ENCODE peak calls at places on chromosomes 11 and 22, in ten cellular contexts. S is B cell; O is stimulated activated CD4-positive, alpha-beta T cell treated with anti-CD3 and anti-CD28 coated beads, Interleukin-12 subunit alpha, Interleukin-12 subunit beta, amount 100 ng/mL, for 48 hours; X is stomach; T is brain microvascular endothelial cell; Y is amniotic stem cell; B is iris pigment epithelial cell; W is anterior cingulate cortex; K is dermis blood vessel endothelial cell; A is sigmoid colon. Q is an unnamed sample.

GRCh38 chr22:41517172-41518047 is 26.9 kb downstream of the POLR3H start:
- DNase-seq in K (peak; percentile 77), O (no peak), A (peak; percentile 89), T (peak; percentile 34), S (peak; percentile 55), W (peak; percentile 59), B (peak; percentile 39), X (peak; percentile 86), Y (no peak), Q (no peak)

GRCh38 chr11:43904737-43905515 is 24.3 kb downstream of the ALKBH3 start:
- DNase-seq in T (peak; percentile 74), S (no peak), Y (no peak), O (no peak), A (no peak), B (peak; percentile 90), X (no peak), W (no peak), K (peak; percentile 59), Q (no peak)

GRCh38 chr11:100687630-100688395 is 725 bp downstream of the ARHGAP42 start:
- DNase-seq in S (peak; percentile 71), B (peak; percentile 88), T (peak; percentile 72), X (peak; percentile 48), W (peak; percentile 19), A (peak; percentile 72), O (no peak), Y (peak; percentile 52), K (peak; percentile 88), Q (no peak)

GRCh38 chr11:12106501-12106900 is 3.9 kb upstream of the MICAL2 start:
- DNase-seq in X (no peak), T (no peak), S (no peak), B (no peak), Y (no peak), A (no peak), W (no peak), K (no peak), O (no peak), Q (no peak)

GRCh38 chr11:116972692-116973091 is 125.5 kb downstream of the SIK3 start:
- DNase-seq in T (no peak), A (no peak), O (no peak), Y (no peak), X (no peak), W (no peak), B (no peak), K (peak; percentile 54), S (no peak), Q (no peak)

GRCh38 chr22:22779213-22779612 is 108.4 kb upstream of the IGLL5 start:
- DNase-seq in X (no peak), K (no peak), T (no peak), S (no peak), O (no peak), W (no peak), A (no peak), B (no peak), Y (no peak), Q (no peak)

GRCh38 chr11:73195191-73196007 is 22.7 kb upstream of the P2RY2 start:
- DNase-seq in O (no peak), W (no peak), A (peak; percentile 38), X (peak; percentile 22), Y (no peak), T (peak; percentile 18), S (no peak), B (peak; percentile 25), K (no peak), Q (no peak)

GRCh38 chr11:133072858-133073582 is 459.3 kb downstream of the OPCML start:
- DNase-seq in W (no peak), A (no peak), X (no peak), K (no peak), S (no peak), O (no peak), B (no peak), T (no peak), Y (no peak), Q (no peak)

GRCh38 chr22:28909375-28909774 is 26.0 kb downstream of the ZNRF3 start:
- DNase-seq in T (peak; percentile 62), O (peak; percentile 77), B (peak; percentile 58), Y (no peak), A (no peak), K (no peak), X (no peak), S (no peak), W (no peak), Q (no peak)

GRCh38 chr11:37905707-37906417 is 1307.8 kb upstream of the RAG2 start:
- DNase-seq in K (no peak), O (no peak), A (no peak), Y (no peak), S (no peak), B (no peak), X (no peak), T (no peak), W (no peak), Q (no peak)

GRCh38 chr22:22376352-22376706 is 131.7 kb downstream of the VPREB1 start:
- DNase-seq in T (no peak), B (no peak), Y (no peak), X (no peak), A (no peak), S (no peak), K (no peak), W (no peak), O (no peak), Q (no peak)

GRCh38 chr11:65112226-65112550 is 516 bp downstream of the TM7SF2 start:
- DNase-seq in O (no peak), W (no peak), T (no peak), A (peak; percentile 68), X (no peak), Y (no peak), S (no peak), B (no peak), K (no peak), Q (no peak)

GRCh38 chr22:30816413-30816812 is 121.7 kb downstream of the OSBP2 start:
- DNase-seq in W (no peak), S (no peak), K (no peak), A (no peak), O (no peak), T (no peak), X (no peak), B (no peak), Y (no peak), Q (no peak)

GRCh38 chr11:92222701-92223100 is 1.9 kb upstream of the FAT3 start:
- DNase-seq in A (no peak), S (no peak), T (no peak), W (no peak), K (no peak), B (no peak), Y (no peak), O (no peak), X (no peak), Q (no peak)

GRCh38 chr11:107263865-107264563 is 193.6 kb downstream of the CWF19L2 start:
- DNase-seq in B (no peak), K (no peak), Y (no peak), W (no peak), X (no peak), O (no peak), T (no peak), S (no peak), A (no peak), Q (no peak)

GRCh38 chr11:84634309-84634708 is 992.8 kb downstream of the DLG2 start:
- DNase-seq in X (no peak), Y (no peak), B (no peak), W (no peak), K (no peak), A (no peak), O (no peak), T (no peak), S (no peak), Q (no peak)

GRCh38 chr22:32855023-32855756 is 53.7 kb downstream of the TIMP3 start:
- DNase-seq in A (no peak), X (no peak), S (no peak), B (no peak), Y (no peak), T (no peak), O (no peak), W (no peak), K (no peak), Q (no peak)

GRCh38 chr11:134331565-134332188 is at the start of gene GLB1L2:
- DNase-seq in O (peak; percentile 66), Y (no peak), K (peak; percentile 58), B (peak; percentile 28), X (peak; percentile 85), W (no peak), A (peak; percentile 89), S (peak; percentile 79), T (peak; percentile 12), Q (no peak)

GRCh38 chr22:46353483-46354105 is 18.1 kb downstream of the TRMU start:
- DNase-seq in X (peak; percentile 49), Y (no peak), B (no peak), T (no peak), K (no peak), O (no peak), A (no peak), W (no peak), S (no peak), Q (no peak)

GRCh38 chr11:119551726-119552510 is 128.9 kb upstream of the THY1 start:
- DNase-seq in K (no peak), O (no peak), X (no peak), Y (no peak), T (no peak), A (no peak), W (no peak), S (no peak), B (no peak), Q (no peak)

GRCh38 chr22:50530857-50531545 is 1.2 kb upstream of the TYMP start:
- DNase-seq in T (peak; percentile 60), O (peak; percentile 86), K (peak; percentile 68), X (peak; percentile 91), S (peak; percentile 93), B (peak; percentile 90), A (peak; percentile 94), W (no peak), Y (no peak), Q (peak; percentile 95)

GRCh38 chr11:47607380-47607779 is 13.2 kb upstream of the C1QTNF4 start:
- DNase-seq in K (peak; percentile 38), W (peak; percentile 44), S (no peak), B (peak; percentile 91), T (peak; percentile 94), A (no peak), X (no peak), Y (peak; percentile 48), O (no peak), Q (no peak)

GRCh38 chr11:1398506-1399235 is 8.9 kb downstream of the BRSK2 start:
- DNase-seq in W (no peak), O (no peak), S (no peak), Y (no peak), T (no peak), B (no peak), K (no peak), A (no peak), X (no peak), Q (no peak)

GRCh38 chr22:44430716-44431115 is 67.3 kb downstream of the RTL6 start:
- DNase-seq in W (no peak), X (no peak), O (no peak), T (no peak), Y (no peak), A (peak; percentile 28), K (no peak), S (no peak), B (no peak), Q (peak; percentile 66)

GRCh38 chr11:40027737-40028136 is 1431.7 kb downstream of the LRRC4C start:
- DNase-seq in S (no peak), W (no peak), Y (no peak), T (no peak), A (no peak), O (no peak), K (no peak), B (no peak), X (no peak), Q (no peak)

GRCh38 chr11:13445588-13445987 is 17.4 kb downstream of the BTBD10 start:
- DNase-seq in X (no peak), O (no peak), W (no peak), A (no peak), K (no peak), T (no peak), S (no peak), Y (no peak), B (no peak), Q (no peak)

GRCh38 chr22:40463727-40464126 is 93.3 kb downstream of the SGSM3 start:
- DNase-seq in Y (no peak), T (no peak), W (no peak), B (no peak), S (peak; percentile 31), K (peak; percentile 41), O (peak; percentile 18), A (no peak), X (no peak), Q (no peak)

GRCh38 chr22:47626428-47627390 is 864.3 kb downstream of the TBC1D22A start:
- DNase-seq in W (no peak), O (no peak), K (no peak), B (no peak), Y (no peak), X (no peak), A (peak; percentile 28), S (no peak), T (no peak), Q (no peak)

Q was measured in cardiac septum.